ENCODE peak calls at places on chromosomes 13 and 19, in nine cellular contexts. G is lower leg skin; M is tibial nerve; X is stimulated activated CD8-positive, alpha-beta memory T cell treated with anti-CD3 and anti-CD28 coated beads, Interleukin-4, amount 100 ng/mL, for 4 hours; N is Kasumi-1; E is posterior cingulate gyrus; L is ovary; J is CD8-positive, alpha-beta memory T cell; Y is GDM1. P is an unnamed sample.

GRCh38 chr13:45506811-45507210 is 42.1 kb downstream of the COG3 start:
- DNase-seq in G (no peak), M (no peak), X (no peak), N (no peak), E (no peak), L (no peak), J (no peak), Y (no peak), P (no peak)

GRCh38 chr19:51016798-51017683 is 2.5 kb downstream of the KLK10 start:
- DNase-seq in G (peak), M (peak), X (peak), N (peak), E (peak), L (peak), J (peak), Y (peak), P (peak)

GRCh38 chr13:24528816-24529398 is 16.3 kb upstream of the PARP4 start:
- DNase-seq in G (no peak), M (no peak), X (no peak), N (no peak), E (no peak), L (no peak), J (no peak), Y (no peak), P (no peak)

GRCh38 chr19:46546194-46546896 is 50.7 kb upstream of the PNMA8B start:
- DNase-seq in G (peak), M (no peak), X (no peak), N (no peak), E (no peak), L (no peak), J (no peak), Y (peak), P (no peak)

GRCh38 chr19:18603255-18603957 is 3.2 kb downstream of the CRLF1 start:
- DNase-seq in G (peak), M (no peak), X (no peak), N (peak), E (peak), L (no peak), J (no peak), Y (no peak), P (no peak)

GRCh38 chr13:110680852-110681251 is 25.1 kb downstream of the CARS2 start:
- DNase-seq in G (peak), M (no peak), X (no peak), N (peak), E (no peak), L (no peak), J (no peak), Y (no peak), P (no peak)

GRCh38 chr13:41802684-41803554 is 158.0 kb downstream of the VWA8 start:
- DNase-seq in G (no peak), M (no peak), X (no peak), N (no peak), E (no peak), L (no peak), J (no peak), Y (no peak), P (no peak)

GRCh38 chr19:56098731-56099577 is 22.1 kb downstream of the ZNF787 start:
- DNase-seq in G (no peak), M (no peak), X (no peak), N (no peak), E (no peak), L (no peak), J (no peak), Y (no peak), P (no peak)